ENCODE peak calls at places on chromosomes 3 and 15, in nine cellular contexts. One of them, this sample, is unnamed.

GRCh38 chr15:41838400-41838897 is at the start of gene PLA2G4B:
- DNase-seq in dermis microvascular lymphatic vessel endothelial cell: no peak
- DNase-seq in GM23248: no peak
- DNase-seq in KBM-7: no peak
- DNase-seq in CD8-positive, alpha-beta T cell: no peak
- DNase-seq in astrocyte of the spinal cord: no peak
- DNase-seq in OCI-LY7: no peak
- DNase-seq in left cardiac atrium: no peak
- DNase-seq in choroid plexus epithelial cell: no peak
- DNase-seq in this sample: no peak

GRCh38 chr3:120559228-120560061 is 36.7 kb upstream of the NDUFB4 start:
- DNase-seq in dermis microvascular lymphatic vessel endothelial cell: peak
- DNase-seq in GM23248: peak
- DNase-seq in KBM-7: peak
- DNase-seq in CD8-positive, alpha-beta T cell: no peak
- DNase-seq in astrocyte of the spinal cord: peak
- DNase-seq in OCI-LY7: no peak
- DNase-seq in left cardiac atrium: peak
- DNase-seq in choroid plexus epithelial cell: peak
- DNase-seq in this sample: no peak

GRCh38 chr15:66706225-66706732 is 4.2 kb downstream of the SMAD6 start:
- DNase-seq in dermis microvascular lymphatic vessel endothelial cell: no peak
- DNase-seq in GM23248: peak
- DNase-seq in KBM-7: no peak
- DNase-seq in CD8-positive, alpha-beta T cell: no peak
- DNase-seq in astrocyte of the spinal cord: no peak
- DNase-seq in OCI-LY7: no peak
- DNase-seq in left cardiac atrium: peak
- DNase-seq in choroid plexus epithelial cell: peak
- DNase-seq in this sample: no peak

GRCh38 chr3:18062289-18063025 is 320.0 kb upstream of the TBC1D5 start:
- DNase-seq in dermis microvascular lymphatic vessel endothelial cell: no peak
- DNase-seq in GM23248: peak
- DNase-seq in KBM-7: no peak
- DNase-seq in CD8-positive, alpha-beta T cell: no peak
- DNase-seq in astrocyte of the spinal cord: peak
- DNase-seq in OCI-LY7: no peak
- DNase-seq in left cardiac atrium: no peak
- DNase-seq in choroid plexus epithelial cell: peak
- DNase-seq in this sample: peak

GRCh38 chr3:124893526-124893925 is 6.4 kb upstream of the ITGB5 start:
- DNase-seq in dermis microvascular lymphatic vessel endothelial cell: no peak
- DNase-seq in GM23248: no peak
- DNase-seq in KBM-7: no peak
- DNase-seq in CD8-positive, alpha-beta T cell: no peak
- DNase-seq in astrocyte of the spinal cord: no peak
- DNase-seq in OCI-LY7: no peak
- DNase-seq in left cardiac atrium: no peak
- DNase-seq in choroid plexus epithelial cell: no peak
- DNase-seq in this sample: no peak

GRCh38 chr3:150544040-150544439 is 2.3 kb downstream of the SERP1 start:
- DNase-seq in dermis microvascular lymphatic vessel endothelial cell: peak
- DNase-seq in GM23248: peak
- DNase-seq in KBM-7: no peak
- DNase-seq in CD8-positive, alpha-beta T cell: no peak
- DNase-seq in astrocyte of the spinal cord: peak
- DNase-seq in OCI-LY7: no peak
- DNase-seq in left cardiac atrium: no peak
- DNase-seq in choroid plexus epithelial cell: peak
- DNase-seq in this sample: peak

GRCh38 chr3:8442993-8443670 is 58.5 kb upstream of the LMCD1 start:
- DNase-seq in dermis microvascular lymphatic vessel endothelial cell: no peak
- DNase-seq in GM23248: peak
- DNase-seq in KBM-7: no peak
- DNase-seq in CD8-positive, alpha-beta T cell: no peak
- DNase-seq in astrocyte of the spinal cord: peak
- DNase-seq in OCI-LY7: no peak
- DNase-seq in left cardiac atrium: no peak
- DNase-seq in choroid plexus epithelial cell: peak
- DNase-seq in this sample: no peak

GRCh38 chr3:126849768-126850167 is 133.1 kb upstream of the PLXNA1 start:
- DNase-seq in dermis microvascular lymphatic vessel endothelial cell: no peak
- DNase-seq in GM23248: no peak
- DNase-seq in KBM-7: no peak
- DNase-seq in CD8-positive, alpha-beta T cell: no peak
- DNase-seq in astrocyte of the spinal cord: no peak
- DNase-seq in OCI-LY7: no peak
- DNase-seq in left cardiac atrium: peak
- DNase-seq in choroid plexus epithelial cell: no peak
- DNase-seq in this sample: no peak

GRCh38 chr15:25796395-25796794 is 66.7 kb downstream of the ATP10A start:
- DNase-seq in dermis microvascular lymphatic vessel endothelial cell: no peak
- DNase-seq in GM23248: no peak
- DNase-seq in KBM-7: no peak
- DNase-seq in CD8-positive, alpha-beta T cell: no peak
- DNase-seq in astrocyte of the spinal cord: no peak
- DNase-seq in OCI-LY7: no peak
- DNase-seq in left cardiac atrium: no peak
- DNase-seq in choroid plexus epithelial cell: no peak
- DNase-seq in this sample: no peak

GRCh38 chr3:39329493-39329892 is at the start of gene CCR8:
- DNase-seq in dermis microvascular lymphatic vessel endothelial cell: no peak
- DNase-seq in GM23248: no peak
- DNase-seq in KBM-7: no peak
- DNase-seq in CD8-positive, alpha-beta T cell: no peak
- DNase-seq in astrocyte of the spinal cord: no peak
- DNase-seq in OCI-LY7: no peak
- DNase-seq in left cardiac atrium: no peak
- DNase-seq in choroid plexus epithelial cell: no peak
- DNase-seq in this sample: no peak

GRCh38 chr15:82928711-82929110 is 23.8 kb downstream of the HOMER2 start:
- DNase-seq in dermis microvascular lymphatic vessel endothelial cell: no peak
- DNase-seq in GM23248: peak
- DNase-seq in KBM-7: no peak
- DNase-seq in CD8-positive, alpha-beta T cell: no peak
- DNase-seq in astrocyte of the spinal cord: no peak
- DNase-seq in OCI-LY7: no peak
- DNase-seq in left cardiac atrium: no peak
- DNase-seq in choroid plexus epithelial cell: no peak
- DNase-seq in this sample: no peak

GRCh38 chr15:78216276-78217229 is 17.8 kb downstream of the ACSBG1 start:
- DNase-seq in dermis microvascular lymphatic vessel endothelial cell: no peak
- DNase-seq in GM23248: peak
- DNase-seq in KBM-7: no peak
- DNase-seq in CD8-positive, alpha-beta T cell: no peak
- DNase-seq in astrocyte of the spinal cord: no peak
- DNase-seq in OCI-LY7: no peak
- DNase-seq in left cardiac atrium: peak
- DNase-seq in choroid plexus epithelial cell: no peak
- DNase-seq in this sample: peak

GRCh38 chr3:29240248-29240647 is 40.6 kb upstream of the RBMS3 start:
- DNase-seq in dermis microvascular lymphatic vessel endothelial cell: peak
- DNase-seq in GM23248: peak
- DNase-seq in KBM-7: peak
- DNase-seq in CD8-positive, alpha-beta T cell: no peak
- DNase-seq in astrocyte of the spinal cord: peak
- DNase-seq in OCI-LY7: no peak
- DNase-seq in left cardiac atrium: no peak
- DNase-seq in choroid plexus epithelial cell: peak
- DNase-seq in this sample: peak

GRCh38 chr3:187150599-187150998 is 11.3 kb upstream of the RPL39L start:
- DNase-seq in dermis microvascular lymphatic vessel endothelial cell: peak
- DNase-seq in GM23248: no peak
- DNase-seq in KBM-7: peak
- DNase-seq in CD8-positive, alpha-beta T cell: peak
- DNase-seq in astrocyte of the spinal cord: no peak
- DNase-seq in OCI-LY7: peak
- DNase-seq in left cardiac atrium: peak
- DNase-seq in choroid plexus epithelial cell: no peak
- DNase-seq in this sample: no peak

This sample was measured in epithelial cell of proximal tubule.